ENCODE peak calls at places on chromosomes 6 and 20, in six cellular contexts. G is breast epithelium, K is esophagus muscularis mucosa, B is sigmoid colon, D is prostate gland, M is K562. S is an unnamed sample.

GRCh38 chr6:168091381-168092264 is 12.6 kb upstream of the FRMD1 start:
- DNase-seq in G (no peak), K (no peak), B (no peak), D (no peak), M (no peak), S (no peak)

GRCh38 chr20:46013826-46014516 is 5.3 kb downstream of the MMP9 start:
- DNase-seq in G (no peak), K (no peak), B (no peak), D (no peak), M (peak; percentile 79), S (peak; percentile 68)

GRCh38 chr6:125310994-125311649 is 9.4 kb upstream of the HDDC2 start:
- DNase-seq in G (no peak), K (no peak), B (no peak), D (peak; percentile 32), M (peak; percentile 50), S (no peak)

GRCh38 chr20:18394363-18394762 is 72.5 kb downstream of the DZANK1 start:
- DNase-seq in G (no peak), K (no peak), B (no peak), D (no peak), M (no peak), S (no peak)

GRCh38 chr6:161414800-161415199 is 140.9 kb upstream of the AGPAT4 start:
- DNase-seq in G (no peak), K (no peak), B (no peak), D (no peak), M (no peak), S (no peak)

GRCh38 chr6:108123946-108124345 is 41.9 kb upstream of the NR2E1 start:
- DNase-seq in G (no peak), K (no peak), B (no peak), D (no peak), M (no peak), S (no peak)

GRCh38 chr6:149499066-149499465 is 14.3 kb upstream of the ZC3H12D start:
- DNase-seq in G (no peak), K (no peak), B (no peak), D (no peak), M (no peak), S (no peak)

GRCh38 chr20:6623989-6624388 is 143.5 kb upstream of the BMP2 start:
- DNase-seq in G (no peak), K (peak; percentile 39), B (no peak), D (no peak), M (no peak), S (no peak)

GRCh38 chr6:38436726-38437465 is 202.8 kb downstream of the BTBD9 start:
- DNase-seq in G (no peak), K (no peak), B (no peak), D (no peak), M (no peak), S (no peak)

GRCh38 chr6:35429463-35429862 is 22.7 kb upstream of the FANCE start:
- DNase-seq in G (no peak), K (no peak), B (no peak), D (no peak), M (no peak), S (no peak)

GRCh38 chr6:37047421-37047931 is 42.0 kb downstream of the FGD2 start:
- DNase-seq in G (no peak), K (no peak), B (peak; percentile 58), D (no peak), M (no peak), S (no peak)

GRCh38 chr20:11072982-11073381 is 399.2 kb upstream of the JAG1 start:
- DNase-seq in G (no peak), K (no peak), B (no peak), D (no peak), M (no peak), S (no peak)
- TF ChIP-seq POLR2AphosphoS5 in G (no peak), K (no peak), B (no peak), D (peak; percentile 57), M (no peak), S (no peak)

DNA sequence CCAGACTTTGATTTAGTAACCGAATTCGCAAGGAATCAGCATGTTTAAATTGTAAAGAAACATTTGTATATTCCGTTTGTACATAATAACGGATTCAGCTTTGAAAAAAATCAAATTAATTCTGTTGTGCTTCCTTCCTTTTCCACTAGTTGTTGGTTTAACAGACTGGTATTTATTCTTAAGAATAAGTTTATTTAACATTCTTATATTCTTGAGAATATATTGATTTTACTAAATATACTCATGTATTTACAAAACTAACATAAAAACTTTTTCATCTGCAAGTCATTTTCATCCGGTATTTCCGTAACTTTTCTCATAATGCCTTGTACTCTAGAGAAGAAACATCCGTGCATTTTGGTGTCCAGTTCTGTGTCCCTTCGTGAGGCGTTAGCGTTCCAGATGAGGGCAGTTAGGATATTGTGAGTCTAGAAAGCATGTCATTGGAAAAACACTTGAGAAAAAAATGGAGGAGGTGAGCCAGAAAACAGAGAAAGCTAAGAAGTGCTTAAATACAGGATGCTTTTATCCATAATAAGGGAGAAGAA is 1.6 kb downstream of the WRNIP1 start:
- DNase-seq in G (no peak), K (no peak), B (no peak), D (no peak), M (no peak), S (no peak)
- H3K27ac ChIP-seq in G (no peak overlapping the region), K (peak overlapping the region; percentile 98), B (peak overlapping the region; percentile 97), D (peak overlapping the region; percentile 89), M (peak overlapping the region; percentile 85), S (peak overlapping the region; percentile 96)

GRCh38 chr20:62138204-62138543 is 5.0 kb downstream of the PSMA7 start:
- DNase-seq in G (no peak), K (no peak), B (no peak), D (no peak), M (no peak), S (no peak)

GRCh38 chr20:62136283-62137091 is 6.7 kb downstream of the PSMA7 start:
- DNase-seq in G (peak; percentile 70), K (no peak), B (no peak), D (peak; percentile 65), M (no peak), S (peak; percentile 77)

GRCh38 chr20:62135573-62136266 is 7.5 kb downstream of the PSMA7 start:
- DNase-seq in G (no peak), K (no peak), B (no peak), D (no peak), M (no peak), S (no peak)

GRCh38 chr20:62137478-62138203 is 5.6 kb downstream of the PSMA7 start:
- DNase-seq in G (no peak), K (no peak), B (no peak), D (no peak), M (no peak), S (no peak)

GRCh38 chr20:62137092-62137384 is 6.2 kb downstream of the PSMA7 start:
- DNase-seq in G (no peak), K (no peak), B (no peak), D (no peak), M (no peak), S (no peak)
- TF ChIP-seq POLR2A in G (no peak), K (no peak), B (no peak), D (no peak), M (no peak), S (no peak)

DNA sequence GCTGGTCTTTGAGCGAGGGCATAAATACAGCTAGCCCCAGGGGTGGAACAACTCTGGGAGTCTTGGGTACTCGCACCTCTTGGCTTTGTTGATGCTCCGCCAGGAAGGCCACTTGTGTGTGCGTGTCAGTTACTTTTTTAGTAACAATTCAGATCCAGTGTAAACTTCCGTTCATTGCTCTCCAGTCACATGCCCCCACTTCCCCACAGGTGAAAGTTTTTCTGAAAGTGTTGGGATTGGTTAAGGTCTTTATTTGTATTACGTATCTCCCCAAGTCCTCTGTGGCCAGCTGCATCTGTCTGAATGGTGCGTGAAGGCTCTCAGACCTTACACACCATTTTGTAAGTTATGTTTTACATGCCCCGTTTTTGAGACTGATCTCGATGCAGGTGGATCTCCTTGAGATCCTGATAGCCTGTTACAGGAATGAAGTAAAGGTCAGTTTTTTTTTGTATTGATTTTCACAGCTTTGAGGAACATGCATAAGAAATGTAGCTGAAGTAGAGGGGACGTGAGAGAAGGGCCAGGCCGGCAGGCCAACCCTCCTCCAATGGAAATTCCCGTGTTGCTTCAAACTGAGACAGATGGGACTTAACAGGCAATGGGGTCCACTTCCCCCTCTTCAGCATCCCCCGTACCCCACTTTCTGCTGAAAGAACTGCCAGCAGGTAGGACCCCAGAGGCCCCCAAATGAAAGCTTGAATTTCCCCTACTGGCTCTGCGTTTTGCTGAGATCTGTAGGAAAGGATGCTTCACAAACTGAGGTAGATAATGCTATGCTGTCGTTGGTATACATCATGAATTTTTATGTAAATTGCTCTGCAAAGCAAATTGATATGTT is 19.2 kb downstream of the IRF4 start:
- DNase-seq in G (no peak), K (no peak), B (no peak), D (no peak), M (no peak), S (no peak)
- TF ChIP-seq POLR2AphosphoS5 in G (no peak), K (no peak), B (no peak), D (no peak), M (no peak), S (no peak)

DNA sequence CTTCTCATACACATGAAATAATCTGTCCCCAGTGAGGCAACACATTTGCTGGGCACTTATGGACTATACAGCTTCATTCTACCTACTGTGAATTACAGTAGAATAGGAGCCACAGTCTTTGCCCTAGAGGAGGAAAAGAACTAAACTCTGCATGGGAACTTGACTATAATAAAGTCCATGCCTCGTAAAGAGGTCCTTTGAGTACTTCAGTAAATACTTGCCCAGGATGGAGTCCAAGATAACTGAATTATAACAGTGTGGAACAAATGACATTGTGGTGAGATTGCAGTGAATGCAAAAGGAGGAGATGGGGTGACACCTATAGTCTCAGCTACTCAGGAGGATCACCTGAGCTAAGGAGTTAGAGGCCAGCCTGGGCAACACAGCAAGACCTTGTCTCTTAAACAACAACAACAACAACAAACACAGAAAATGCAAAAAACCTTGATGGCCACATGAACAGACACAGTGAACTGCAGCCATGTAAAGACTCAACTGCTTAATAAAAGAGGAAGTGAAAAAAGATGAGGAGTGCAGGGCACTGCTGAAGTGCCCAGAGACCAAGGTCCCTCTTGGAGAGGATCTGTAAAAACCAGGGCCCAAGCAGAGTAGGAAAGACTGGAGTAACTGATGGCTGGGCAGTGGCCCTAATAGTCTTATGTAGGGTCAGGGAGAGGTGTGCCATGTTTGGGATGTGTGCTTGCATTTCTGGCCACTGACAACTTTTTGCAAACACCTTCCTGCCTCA is 3.7 kb downstream of the MRPS18A start:
- DNase-seq in G (no peak), K (no peak), B (no peak), D (peak; percentile 53), M (no peak), S (no peak)
- H3K27ac ChIP-seq in G (no peak overlapping the region), K (no peak overlapping the region), B (no peak overlapping the region), D (no peak overlapping the region), M (no peak overlapping the region), S (no peak overlapping the region)

DNA sequence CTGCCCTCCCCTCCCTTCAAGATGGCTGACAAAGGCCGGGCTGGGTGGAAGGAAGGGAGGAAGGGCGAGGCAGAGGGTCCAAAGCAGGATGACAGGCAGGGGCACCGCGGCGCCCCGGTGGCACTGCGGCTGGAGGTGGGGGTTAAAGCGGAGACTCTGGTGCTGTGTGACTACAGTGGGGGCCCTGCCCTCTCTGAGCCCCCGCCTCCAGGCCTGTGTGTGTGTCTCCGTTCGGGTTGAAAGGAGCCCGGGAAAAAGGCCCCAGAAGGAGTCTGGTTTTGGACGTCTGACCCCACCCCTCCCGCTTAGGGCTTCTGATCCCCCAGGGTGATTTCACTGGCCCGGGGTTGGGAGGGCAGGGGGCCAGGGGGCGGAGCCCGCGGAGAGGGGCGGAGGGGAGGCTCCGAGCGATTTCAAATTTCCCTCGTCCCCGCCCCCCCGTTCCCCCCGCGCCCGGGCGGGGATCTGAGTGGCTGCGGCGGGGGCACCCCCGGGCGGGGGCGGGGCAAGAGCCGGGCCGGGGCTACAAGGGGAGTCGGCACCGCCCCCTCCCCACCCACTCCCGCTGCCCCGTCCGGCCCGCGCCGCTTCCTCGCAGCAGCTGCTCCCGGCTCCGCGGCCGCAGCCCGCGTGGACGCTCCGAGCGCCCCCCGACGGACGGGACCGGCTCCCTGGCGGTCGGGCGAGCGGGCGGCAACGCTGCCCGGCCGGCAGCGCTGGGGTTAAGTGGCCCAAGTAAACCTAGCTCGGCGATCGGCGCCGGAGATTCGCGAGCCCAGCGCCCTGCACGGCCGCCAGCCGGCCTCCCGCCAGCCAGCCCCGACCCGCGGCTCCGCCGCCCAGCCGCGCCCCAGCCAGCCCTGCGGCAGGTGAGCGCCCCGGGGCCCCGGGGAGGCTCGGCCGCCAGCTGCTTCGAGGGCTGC is at the start of gene DNMT3B:
- DNase-seq in G (peak; percentile 55), K (no peak), B (peak; percentile 83), D (peak; percentile 69), M (peak; percentile 99), S (peak; percentile 80)
- TF ChIP-seq POLR2A in G (no peak), K (no peak), B (no peak), D (peak; percentile 29), M (peak; percentile 72), S (no peak)